ENCODE peak calls at places on chromosomes 5 and 9, in five cellular contexts. Q, B, E, D and O are unnamed samples.

GRCh38 chr5:150670275-150670960 is 9.4 kb downstream of the MYOZ3 start:
- DNase-seq in D (no peak), E (no peak), Q (no peak), B (peak; percentile 45), O (no peak)

GRCh38 chr5:143437666-143438273 is 34.3 kb upstream of the NR3C1 start:
- DNase-seq in Q (no peak), D (no peak), E (no peak), B (no peak), O (no peak)

GRCh38 chr5:171606414-171607024 is 179.1 kb upstream of the SMIM23 start:
- DNase-seq in D (no peak), B (no peak), E (no peak), Q (peak; percentile 13), O (no peak)

GRCh38 chr5:55188656-55189380 is 15.8 kb upstream of the CDC20B start:
- DNase-seq in E (no peak), B (no peak), D (no peak), Q (no peak), O (no peak)

GRCh38 chr5:2960309-2960708 is 208.8 kb upstream of the IRX2 start:
- DNase-seq in E (no peak), D (no peak), Q (no peak), B (no peak), O (no peak)

GRCh38 chr9:131591845-131592208 is 46.5 kb downstream of the PRRT1B start:
- DNase-seq in E (no peak), D (no peak), Q (no peak), B (no peak), O (no peak)

GRCh38 chr9:134570151-134570621 is 71.4 kb upstream of the COL5A1 start:
- DNase-seq in B (no peak), E (no peak), Q (no peak), D (no peak), O (peak; percentile 37)

GRCh38 chr5:176820937-176821336 is 10.6 kb downstream of the UNC5A start:
- DNase-seq in E (no peak), B (no peak), Q (no peak), D (no peak), O (no peak)

GRCh38 chr5:149030392-149030791 is 32.5 kb downstream of the SH3TC2 start:
- DNase-seq in D (no peak), E (no peak), B (peak; percentile 93), Q (no peak), O (no peak)

GRCh38 chr9:105816202-105816744 is 121.9 kb downstream of the TMEM38B start:
- DNase-seq in E (no peak), Q (no peak), D (no peak), B (no peak), O (no peak)

GRCh38 chr9:77598510-77598909 is 49.6 kb downstream of the GNA14 start:
- DNase-seq in B (peak; percentile 18), D (no peak), E (no peak), Q (no peak), O (no peak)

GRCh38 chr5:108727639-108728565 is 19.8 kb upstream of the FER start:
- DNase-seq in D (peak; percentile 69), Q (peak; percentile 91), E (peak; percentile 96), B (peak; percentile 90), O (peak; percentile 96)

GRCh38 chr9:126471084-126471611 is 142.6 kb upstream of the LMX1B start:
- DNase-seq in D (peak; percentile 49), E (no peak), Q (no peak), B (peak; percentile 25), O (no peak)

GRCh38 chr9:117290306-117290705 is 124.6 kb downstream of the ASTN2 start:
- DNase-seq in Q (no peak), E (no peak), B (no peak), D (no peak), O (no peak)

GRCh38 chr9:124470306-124470705 is 20.1 kb downstream of the ADGRD2 start:
- DNase-seq in E (no peak), D (no peak), B (no peak), Q (no peak), O (no peak)

GRCh38 chr9:99354104-99354503 is 132.0 kb downstream of the SEC61B start:
- DNase-seq in E (no peak), D (no peak), Q (no peak), B (no peak), O (no peak)

GRCh38 chr5:4874097-4874496 is 266.0 kb upstream of the ADAMTS16 start:
- DNase-seq in D (no peak), B (no peak), E (no peak), Q (no peak), O (no peak)

GRCh38 chr9:78369644-78370219 is 72.8 kb downstream of the PSAT1 start:
- DNase-seq in Q (peak; percentile 65), B (peak; percentile 64), E (peak; percentile 52), D (peak; percentile 36), O (no peak)

GRCh38 chr5:55303238-55303690 is 4.2 kb downstream of the DHX29 start:
- DNase-seq in D (no peak), E (no peak), Q (no peak), B (peak; percentile 95), O (no peak)

GRCh38 chr9:5892456-5893133 is 1.9 kb downstream of the MLANA start:
- DNase-seq in E (no peak), Q (no peak), D (no peak), B (no peak), O (no peak)